ENCODE peak calls at places on chromosomes 2 and 18, in nine cellular contexts. One of them, this sample, is unnamed.

GRCh38 chr18:13221821-13222220 is 3.3 kb downstream of the LDLRAD4 start:
- DNase-seq in left lung: peak
- DNase-seq in pancreas: no peak
- DNase-seq in dorsolateral prefrontal cortex: no peak
- DNase-seq in lower leg skin: peak
- DNase-seq in GM20000: no peak
- DNase-seq in B cell: no peak
- DNase-seq in Calu3: no peak
- DNase-seq in astrocyte of the spinal cord: peak
- DNase-seq in this sample: no peak

GRCh38 chr2:230931556-230932231 is 6.7 kb upstream of the GPR55 start:
- DNase-seq in left lung: peak
- DNase-seq in pancreas: no peak
- DNase-seq in dorsolateral prefrontal cortex: peak
- DNase-seq in lower leg skin: peak
- DNase-seq in GM20000: no peak
- DNase-seq in B cell: no peak
- DNase-seq in Calu3: no peak
- DNase-seq in astrocyte of the spinal cord: no peak
- DNase-seq in this sample: no peak

GRCh38 chr2:239630618-239631286 is 229.9 kb upstream of the HDAC4 start:
- DNase-seq in left lung: no peak
- DNase-seq in pancreas: no peak
- DNase-seq in dorsolateral prefrontal cortex: peak
- DNase-seq in lower leg skin: peak
- DNase-seq in GM20000: no peak
- DNase-seq in B cell: no peak
- DNase-seq in Calu3: no peak
- DNase-seq in astrocyte of the spinal cord: peak
- DNase-seq in this sample: no peak

GRCh38 chr18:73688161-73688560 is 459.5 kb downstream of the FBXO15 start:
- DNase-seq in left lung: no peak
- DNase-seq in pancreas: no peak
- DNase-seq in dorsolateral prefrontal cortex: no peak
- DNase-seq in lower leg skin: no peak
- DNase-seq in GM20000: no peak
- DNase-seq in B cell: no peak
- DNase-seq in Calu3: no peak
- DNase-seq in astrocyte of the spinal cord: no peak
- DNase-seq in this sample: no peak

GRCh38 chr2:54726940-54727339 is 3.5 kb downstream of the EML6 start:
- DNase-seq in left lung: no peak
- DNase-seq in pancreas: no peak
- DNase-seq in dorsolateral prefrontal cortex: no peak
- DNase-seq in lower leg skin: no peak
- DNase-seq in GM20000: no peak
- DNase-seq in B cell: no peak
- DNase-seq in Calu3: no peak
- DNase-seq in astrocyte of the spinal cord: no peak
- DNase-seq in this sample: no peak

GRCh38 chr2:131156452-131157149 is 51.5 kb downstream of the PLEKHB2 start:
- DNase-seq in left lung: no peak
- DNase-seq in pancreas: no peak
- DNase-seq in dorsolateral prefrontal cortex: no peak
- DNase-seq in lower leg skin: no peak
- DNase-seq in GM20000: peak
- DNase-seq in B cell: peak
- DNase-seq in Calu3: peak
- DNase-seq in astrocyte of the spinal cord: no peak
- DNase-seq in this sample: no peak

GRCh38 chr2:119011910-119012209 is 69.9 kb downstream of the MARCO start:
- DNase-seq in left lung: no peak
- DNase-seq in pancreas: no peak
- DNase-seq in dorsolateral prefrontal cortex: no peak
- DNase-seq in lower leg skin: no peak
- DNase-seq in GM20000: no peak
- DNase-seq in B cell: no peak
- DNase-seq in Calu3: no peak
- DNase-seq in astrocyte of the spinal cord: no peak
- DNase-seq in this sample: peak

GRCh38 chr2:20444993-20445910 is 1.6 kb upstream of the RHOB start:
- DNase-seq in left lung: peak
- DNase-seq in pancreas: peak
- DNase-seq in dorsolateral prefrontal cortex: no peak
- DNase-seq in lower leg skin: peak
- DNase-seq in GM20000: no peak
- DNase-seq in B cell: no peak
- DNase-seq in Calu3: no peak
- DNase-seq in astrocyte of the spinal cord: no peak
- DNase-seq in this sample: no peak

GRCh38 chr2:55490554-55490953 is 29.0 kb upstream of the CFAP36 start:
- DNase-seq in left lung: peak
- DNase-seq in pancreas: peak
- DNase-seq in dorsolateral prefrontal cortex: no peak
- DNase-seq in lower leg skin: no peak
- DNase-seq in GM20000: no peak
- DNase-seq in B cell: no peak
- DNase-seq in Calu3: no peak
- DNase-seq in astrocyte of the spinal cord: peak
- DNase-seq in this sample: no peak

GRCh38 chr18:46051731-46052461 is 20.2 kb downstream of the PSTPIP2 start:
- DNase-seq in left lung: no peak
- DNase-seq in pancreas: peak
- DNase-seq in dorsolateral prefrontal cortex: no peak
- DNase-seq in lower leg skin: peak
- DNase-seq in GM20000: no peak
- DNase-seq in B cell: no peak
- DNase-seq in Calu3: no peak
- DNase-seq in astrocyte of the spinal cord: peak
- DNase-seq in this sample: no peak

GRCh38 chr18:61643884-61644647 is 248.7 kb downstream of the RNF152 start:
- DNase-seq in left lung: no peak
- DNase-seq in pancreas: no peak
- DNase-seq in dorsolateral prefrontal cortex: no peak
- DNase-seq in lower leg skin: no peak
- DNase-seq in GM20000: no peak
- DNase-seq in B cell: no peak
- DNase-seq in Calu3: no peak
- DNase-seq in astrocyte of the spinal cord: no peak
- DNase-seq in this sample: no peak

GRCh38 chr2:190791983-190792575 is 88.5 kb upstream of the GLS start:
- DNase-seq in left lung: no peak
- DNase-seq in pancreas: no peak
- DNase-seq in dorsolateral prefrontal cortex: no peak
- DNase-seq in lower leg skin: no peak
- DNase-seq in GM20000: no peak
- DNase-seq in B cell: no peak
- DNase-seq in Calu3: no peak
- DNase-seq in astrocyte of the spinal cord: no peak
- DNase-seq in this sample: no peak

GRCh38 chr18:26574958-26575864 is 26.9 kb upstream of the KCTD1 start:
- DNase-seq in left lung: peak
- DNase-seq in pancreas: peak
- DNase-seq in dorsolateral prefrontal cortex: peak
- DNase-seq in lower leg skin: peak
- DNase-seq in GM20000: no peak
- DNase-seq in B cell: no peak
- DNase-seq in Calu3: peak
- DNase-seq in astrocyte of the spinal cord: peak
- DNase-seq in this sample: peak

GRCh38 chr2:106168657-106169056 is 25.4 kb downstream of the UXS1 start:
- DNase-seq in left lung: no peak
- DNase-seq in pancreas: no peak
- DNase-seq in dorsolateral prefrontal cortex: no peak
- DNase-seq in lower leg skin: no peak
- DNase-seq in GM20000: no peak
- DNase-seq in B cell: no peak
- DNase-seq in Calu3: no peak
- DNase-seq in astrocyte of the spinal cord: no peak
- DNase-seq in this sample: no peak

GRCh38 chr2:118040889-118041288 is 27.0 kb upstream of the CCDC93 start:
- DNase-seq in left lung: no peak
- DNase-seq in pancreas: no peak
- DNase-seq in dorsolateral prefrontal cortex: no peak
- DNase-seq in lower leg skin: no peak
- DNase-seq in GM20000: no peak
- DNase-seq in B cell: no peak
- DNase-seq in Calu3: no peak
- DNase-seq in astrocyte of the spinal cord: no peak
- DNase-seq in this sample: no peak

GRCh38 chr2:151260492-151261239 is 997 bp downstream of the RBM43 start:
- DNase-seq in left lung: no peak
- DNase-seq in pancreas: no peak
- DNase-seq in dorsolateral prefrontal cortex: no peak
- DNase-seq in lower leg skin: no peak
- DNase-seq in GM20000: peak
- DNase-seq in B cell: peak
- DNase-seq in Calu3: no peak
- DNase-seq in astrocyte of the spinal cord: peak
- DNase-seq in this sample: no peak

GRCh38 chr18:61929881-61930640 is 37.3 kb upstream of the RNF152 start:
- DNase-seq in left lung: no peak
- DNase-seq in pancreas: no peak
- DNase-seq in dorsolateral prefrontal cortex: no peak
- DNase-seq in lower leg skin: no peak
- DNase-seq in GM20000: no peak
- DNase-seq in B cell: no peak
- DNase-seq in Calu3: no peak
- DNase-seq in astrocyte of the spinal cord: no peak
- DNase-seq in this sample: no peak

GRCh38 chr2:128285329-128285931 is 33.2 kb downstream of the HS6ST1 start:
- DNase-seq in left lung: no peak
- DNase-seq in pancreas: no peak
- DNase-seq in dorsolateral prefrontal cortex: no peak
- DNase-seq in lower leg skin: no peak
- DNase-seq in GM20000: no peak
- DNase-seq in B cell: no peak
- DNase-seq in Calu3: no peak
- DNase-seq in astrocyte of the spinal cord: no peak
- DNase-seq in this sample: no peak

GRCh38 chr18:11739893-11740292 is 50.8 kb downstream of the GNAL start:
- DNase-seq in left lung: no peak
- DNase-seq in pancreas: no peak
- DNase-seq in dorsolateral prefrontal cortex: no peak
- DNase-seq in lower leg skin: no peak
- DNase-seq in GM20000: no peak
- DNase-seq in B cell: no peak
- DNase-seq in Calu3: no peak
- DNase-seq in astrocyte of the spinal cord: no peak
- DNase-seq in this sample: no peak

GRCh38 chr2:33267043-33267442 is 209.4 kb upstream of the RASGRP3 start:
- DNase-seq in left lung: no peak
- DNase-seq in pancreas: no peak
- DNase-seq in dorsolateral prefrontal cortex: no peak
- DNase-seq in lower leg skin: no peak
- DNase-seq in GM20000: no peak
- DNase-seq in B cell: no peak
- DNase-seq in Calu3: no peak
- DNase-seq in astrocyte of the spinal cord: no peak
- DNase-seq in this sample: no peak
- TF ChIP-seq CTCF in left lung: no peak
- TF ChIP-seq CTCF in pancreas: no peak
- TF ChIP-seq CTCF in dorsolateral prefrontal cortex: no peak
- TF ChIP-seq CTCF in lower leg skin: no peak
- TF ChIP-seq CTCF in GM20000: no peak
- TF ChIP-seq CTCF in B cell: no peak
- TF ChIP-seq CTCF in Calu3: no peak
- TF ChIP-seq CTCF in astrocyte of the spinal cord: no peak
- TF ChIP-seq CTCF in this sample: no peak

DNA sequence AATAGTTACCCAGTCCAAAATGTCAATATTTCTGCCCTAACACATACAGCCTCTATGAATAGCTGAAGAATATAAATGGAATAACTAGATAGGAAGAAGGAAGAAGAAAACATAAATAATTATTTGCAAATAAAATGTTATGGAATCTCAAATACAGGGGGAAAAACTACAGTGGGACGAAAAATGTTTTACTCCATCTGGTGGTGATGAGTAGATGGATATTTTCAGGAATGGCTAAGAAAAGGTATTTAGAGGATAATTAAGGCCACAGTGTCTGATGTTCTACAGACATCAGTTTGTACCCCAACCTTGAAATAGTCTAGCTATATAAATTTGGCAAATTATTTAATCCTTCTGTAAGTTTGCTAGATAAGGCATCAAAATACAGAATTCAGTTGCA is 178.1 kb upstream of the FSHR start:
- DNase-seq in left lung: no peak
- DNase-seq in pancreas: no peak
- DNase-seq in dorsolateral prefrontal cortex: no peak
- DNase-seq in lower leg skin: no peak
- DNase-seq in GM20000: no peak
- DNase-seq in B cell: no peak
- DNase-seq in Calu3: no peak
- DNase-seq in astrocyte of the spinal cord: no peak
- DNase-seq in this sample: no peak
- TF ChIP-seq CTCF in left lung: no peak
- TF ChIP-seq CTCF in pancreas: no peak
- TF ChIP-seq CTCF in dorsolateral prefrontal cortex: no peak
- TF ChIP-seq CTCF in lower leg skin: no peak
- TF ChIP-seq CTCF in GM20000: no peak
- TF ChIP-seq CTCF in B cell: no peak
- TF ChIP-seq CTCF in Calu3: no peak
- TF ChIP-seq CTCF in astrocyte of the spinal cord: no peak
- TF ChIP-seq CTCF in this sample: no peak

DNA sequence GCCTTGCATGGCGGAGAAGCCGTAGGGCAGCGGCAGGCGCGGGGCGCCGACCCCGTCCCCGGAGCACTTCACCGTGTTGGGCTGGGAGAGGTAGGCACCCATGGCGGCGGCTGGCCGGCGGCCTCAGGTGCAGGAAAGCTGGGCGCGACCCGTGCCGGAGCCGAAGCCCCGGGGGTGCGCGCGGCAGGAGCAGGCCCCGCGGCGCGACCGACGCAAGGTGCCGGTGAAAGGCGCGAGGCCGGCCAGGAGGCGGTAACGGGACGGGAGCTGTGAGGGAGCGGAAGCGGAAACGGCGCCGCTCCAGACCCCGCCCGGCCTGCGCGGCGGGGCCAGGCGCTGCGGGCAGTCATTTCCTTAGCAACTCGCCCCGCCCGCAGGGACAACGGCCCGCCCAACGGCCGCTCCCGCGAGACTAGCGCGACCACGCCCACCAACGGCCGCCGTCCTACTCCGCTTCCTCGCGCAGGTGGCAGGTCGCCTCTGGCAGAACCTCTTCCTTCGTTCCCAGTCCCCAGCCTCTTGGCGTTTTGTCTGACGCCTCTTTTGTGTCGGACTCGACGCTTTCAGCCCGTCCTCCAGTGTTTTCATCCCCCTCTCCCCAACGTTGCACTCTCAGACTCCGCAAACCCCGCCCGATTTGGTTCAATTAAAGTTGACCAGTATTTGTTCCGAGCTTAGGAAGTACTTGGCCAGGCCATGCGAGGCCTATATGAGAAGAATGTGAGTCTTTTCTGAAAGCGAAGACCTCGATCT is at the start of gene PPM1G:
- DNase-seq in left lung: peak
- DNase-seq in pancreas: peak
- DNase-seq in dorsolateral prefrontal cortex: peak
- DNase-seq in lower leg skin: peak
- DNase-seq in GM20000: peak
- DNase-seq in B cell: peak
- DNase-seq in Calu3: peak
- DNase-seq in astrocyte of the spinal cord: peak
- DNase-seq in this sample: peak
- TF ChIP-seq CTCF in left lung: no peak
- TF ChIP-seq CTCF in pancreas: no peak
- TF ChIP-seq CTCF in dorsolateral prefrontal cortex: peak
- TF ChIP-seq CTCF in lower leg skin: no peak
- TF ChIP-seq CTCF in GM20000: no peak
- TF ChIP-seq CTCF in B cell: no peak
- TF ChIP-seq CTCF in Calu3: no peak
- TF ChIP-seq CTCF in astrocyte of the spinal cord: no peak
- TF ChIP-seq CTCF in this sample: no peak

GRCh38 chr2:217932661-217933325 is 70.0 kb downstream of the TNS1 start:
- DNase-seq in left lung: no peak
- DNase-seq in pancreas: no peak
- DNase-seq in dorsolateral prefrontal cortex: no peak
- DNase-seq in lower leg skin: no peak
- DNase-seq in GM20000: no peak
- DNase-seq in B cell: no peak
- DNase-seq in Calu3: no peak
- DNase-seq in astrocyte of the spinal cord: no peak
- DNase-seq in this sample: no peak
- TF ChIP-seq CTCF in left lung: no peak
- TF ChIP-seq CTCF in pancreas: no peak
- TF ChIP-seq CTCF in dorsolateral prefrontal cortex: no peak
- TF ChIP-seq CTCF in lower leg skin: no peak
- TF ChIP-seq CTCF in GM20000: no peak
- TF ChIP-seq CTCF in B cell: no peak
- TF ChIP-seq CTCF in Calu3: no peak
- TF ChIP-seq CTCF in astrocyte of the spinal cord: peak
- TF ChIP-seq CTCF in this sample: no peak

This sample was measured in endothelial cell.